ENCODE peak calls at places on chromosome 1, in seven cellular contexts. T is NCI-H2081; N is stimulated activated CD8-positive, alpha-beta memory T cell treated with anti-CD3 and anti-CD28 coated beads, Interleukin-7, amount 100 ng/mL, for 24 hours; V is foreskin fibroblast; D is nephron progenitor cell; R is NCI-H2107; K is hippocampal formation. I is an unnamed sample.

GRCh38 chr1:165842363-165843129 is 15.1 kb downstream of the UCK2 start:
- DNase-seq in T (no peak), N (no peak), V (peak; percentile 41), D (no peak), R (no peak), K (no peak), I (no peak)

GRCh38 chr1:186559601-186560116 is 98.7 kb upstream of the PDC start:
- DNase-seq in T (no peak), N (no peak), V (peak; percentile 14), D (no peak), R (no peak), K (no peak), I (no peak)

GRCh38 chr1:102733491-102734236 is 374.7 kb downstream of the COL11A1 start:
- DNase-seq in T (no peak), N (no peak), V (no peak), D (no peak), R (no peak), K (no peak), I (no peak)

GRCh38 chr1:153506831-153507413 is 28.9 kb downstream of the S100A6 start:
- DNase-seq in T (no peak), N (no peak), V (peak; percentile 90), D (no peak), R (no peak), K (no peak), I (peak; percentile 94)

GRCh38 chr1:86296305-86297205 is 99.6 kb downstream of the ODF2L start:
- DNase-seq in T (no peak), N (no peak), V (no peak), D (no peak), R (no peak), K (no peak), I (no peak)

GRCh38 chr1:182698977-182699672 is 14.7 kb upstream of the RGS8 start:
- DNase-seq in T (no peak), N (no peak), V (no peak), D (no peak), R (no peak), K (no peak), I (peak; percentile 30)

GRCh38 chr1:155086182-155086741 is 7.6 kb downstream of the EFNA3 start:
- DNase-seq in T (peak; percentile 78), N (peak; percentile 69), V (no peak), D (peak; percentile 90), R (no peak), K (no peak), I (peak; percentile 75)

GRCh38 chr1:160708821-160709220 is 2.8 kb downstream of the CD48 start:
- DNase-seq in T (no peak), N (no peak), V (no peak), D (no peak), R (no peak), K (no peak), I (no peak)

GRCh38 chr1:28437924-28438699 is 67.7 kb upstream of the RCC1 start:
- DNase-seq in T (no peak), N (no peak), V (peak; percentile 97), D (peak; percentile 34), R (peak; percentile 67), K (peak; percentile 22), I (peak; percentile 64)

GRCh38 chr1:12407050-12407961 is 177.5 kb downstream of the VPS13D start:
- DNase-seq in T (no peak), N (no peak), V (peak; percentile 44), D (no peak), R (no peak), K (no peak), I (no peak)

GRCh38 chr1:43373034-43373940 is 5.5 kb upstream of the ELOVL1 start:
- DNase-seq in T (no peak), N (no peak), V (peak; percentile 87), D (no peak), R (no peak), K (no peak), I (no peak)

GRCh38 chr1:213598263-213598662 is 389.5 kb upstream of the PROX1 start:
- DNase-seq in T (no peak), N (no peak), V (no peak), D (no peak), R (no peak), K (no peak), I (no peak)

GRCh38 chr1:106749491-106749890 is 307.0 kb upstream of the PRMT6 start:
- DNase-seq in T (no peak), N (no peak), V (no peak), D (no peak), R (no peak), K (no peak), I (no peak)

GRCh38 chr1:67528141-67528540 is 97.9 kb upstream of the SERBP1 start:
- DNase-seq in T (no peak), N (no peak), V (no peak), D (no peak), R (no peak), K (no peak), I (no peak)

GRCh38 chr1:93567255-93567918 is 114.2 kb downstream of the BCAR3 start:
- DNase-seq in T (no peak), N (no peak), V (peak; percentile 85), D (no peak), R (no peak), K (no peak), I (peak; percentile 39)

GRCh38 chr1:6222644-6223043 is 13.1 kb downstream of the ICMT start:
- DNase-seq in T (no peak), N (no peak), V (no peak), D (no peak), R (no peak), K (no peak), I (no peak)

GRCh38 chr1:166915941-166916340 is 39.9 kb upstream of the TADA1 start:
- DNase-seq in T (no peak), N (no peak), V (no peak), D (no peak), R (no peak), K (no peak), I (no peak)

GRCh38 chr1:47582891-47583608 is 145.2 kb downstream of the FOXD2 start:
- DNase-seq in T (no peak), N (no peak), V (no peak), D (no peak), R (no peak), K (no peak), I (no peak)

GRCh38 chr1:213281610-213282316 is 230.7 kb downstream of the RPS6KC1 start:
- DNase-seq in T (no peak), N (no peak), V (no peak), D (no peak), R (no peak), K (peak; percentile 4), I (no peak)

GRCh38 chr1:95380909-95381308 is 146.9 kb downstream of the RWDD3 start:
- DNase-seq in T (no peak), N (no peak), V (no peak), D (no peak), R (no peak), K (no peak), I (no peak)

GRCh38 chr1:21357161-21357560 is 66.9 kb upstream of the ECE1 start:
- DNase-seq in T (no peak), N (no peak), V (no peak), D (no peak), R (no peak), K (no peak), I (no peak)

GRCh38 chr1:26789953-26790352 is 2.2 kb downstream of the PIGV start:
- DNase-seq in T (no peak), N (no peak), V (no peak), D (no peak), R (peak; percentile 10), K (no peak), I (no peak)

GRCh38 chr1:51930329-51930728 is 51.8 kb upstream of the NRDC start:
- DNase-seq in T (no peak), N (no peak), V (no peak), D (no peak), R (no peak), K (no peak), I (no peak)

GRCh38 chr1:206544562-206545257 is 37.4 kb downstream of the RASSF5 start:
- DNase-seq in T (peak; percentile 84), N (peak; percentile 79), V (peak; percentile 15), D (peak; percentile 91), R (peak; percentile 47), K (peak; percentile 39), I (peak; percentile 66)